ENCODE peak calls at places on chromosomes 16 and 17, in eight cellular contexts. R is A549, M is NB4, W is endodermal cell, V is SK-N-SH, Q is tibial artery, B is uterus, K is ascending aorta. S is an unnamed sample.

GRCh38 chr17:14784997-14785696 is 480.0 kb downstream of the PMP22 start:
- DNase-seq in R (no peak), M (no peak), W (peak; percentile 85), V (no peak), Q (no peak), B (no peak), K (no peak), S (no peak)

GRCh38 chr17:7590743-7591142 is 849 bp upstream of the SOX15 start:
- DNase-seq in R (peak; percentile 44), M (no peak), W (peak; percentile 93), V (peak; percentile 57), Q (no peak), B (no peak), K (no peak), S (peak; percentile 86)

GRCh38 chr17:76003915-76004314 is 3.3 kb downstream of the CDK3 start:
- DNase-seq in R (no peak), M (no peak), W (no peak), V (peak; percentile 19), Q (no peak), B (no peak), K (no peak), S (no peak)

GRCh38 chr17:43988301-43988700 is 16.1 kb upstream of the NAGS start:
- DNase-seq in R (no peak), M (no peak), W (no peak), V (no peak), Q (no peak), B (no peak), K (no peak), S (no peak)

GRCh38 chr17:9899280-9900018 is 5.6 kb downstream of the RCVRN start:
- DNase-seq in R (no peak), M (no peak), W (no peak), V (no peak), Q (no peak), B (peak; percentile 85), K (no peak), S (no peak)

GRCh38 chr17:49106366-49107210 is 26.0 kb upstream of the B4GALNT2 start:
- DNase-seq in R (peak; percentile 90), M (no peak), W (peak; percentile 74), V (no peak), Q (no peak), B (no peak), K (no peak), S (no peak)

GRCh38 chr17:14299261-14300093 is 1.4 kb upstream of the HS3ST3B1 start:
- DNase-seq in R (no peak), M (peak; percentile 65), W (peak; percentile 89), V (no peak), Q (no peak), B (no peak), K (no peak), S (peak; percentile 68)

GRCh38 chr16:58638148-58639036 is 8.8 kb upstream of the CNOT1 start:
- DNase-seq in R (peak; percentile 74), M (peak; percentile 38), W (peak; percentile 83), V (no peak), Q (peak; percentile 69), B (peak; percentile 43), K (no peak), S (peak; percentile 50)

GRCh38 chr16:50842589-50842988 is 100.7 kb downstream of the CYLD start:
- DNase-seq in R (no peak), M (peak; percentile 25), W (no peak), V (no peak), Q (no peak), B (no peak), K (no peak), S (no peak)

GRCh38 chr17:72562628-72563188 is 441.9 kb downstream of the SOX9 start:
- DNase-seq in R (no peak), M (no peak), W (no peak), V (no peak), Q (no peak), B (no peak), K (no peak), S (no peak)

GRCh38 chr17:33381201-33381600 is 88.1 kb upstream of the ASIC2 start:
- DNase-seq in R (no peak), M (no peak), W (peak; percentile 79), V (no peak), Q (no peak), B (peak; percentile 25), K (no peak), S (peak; percentile 53)

GRCh38 chr17:46972346-46972745 is 6.7 kb downstream of the RPRML start:
- DNase-seq in R (no peak), M (no peak), W (no peak), V (no peak), Q (no peak), B (no peak), K (no peak), S (no peak)

GRCh38 chr17:55706808-55707773 is 15.6 kb downstream of the TMEM100 start:
- DNase-seq in R (no peak), M (no peak), W (peak; percentile 81), V (peak; percentile 49), Q (no peak), B (no peak), K (no peak), S (peak; percentile 3)

GRCh38 chr16:79089735-79090284 is 510.7 kb downstream of the MAF start:
- DNase-seq in R (no peak), M (peak; percentile 96), W (no peak), V (no peak), Q (no peak), B (no peak), K (no peak), S (no peak)

GRCh38 chr17:48723555-48724239 is 712 bp downstream of the PRAC2 start:
- DNase-seq in R (no peak), M (no peak), W (peak; percentile 90), V (no peak), Q (no peak), B (no peak), K (no peak), S (peak; percentile 80)

GRCh38 chr16:2970563-2970962 is 1.4 kb downstream of the PAQR4 start:
- DNase-seq in R (no peak), M (peak; percentile 52), W (no peak), V (no peak), Q (no peak), B (no peak), K (no peak), S (no peak)

GRCh38 chr17:19359151-19359550 is 3.4 kb downstream of the B9D1 start:
- DNase-seq in R (no peak), M (no peak), W (peak; percentile 37), V (no peak), Q (no peak), B (no peak), K (no peak), S (no peak)

GRCh38 chr17:39153541-39154111 is 2.2 kb upstream of the PLXDC1 start:
- DNase-seq in R (peak; percentile 90), M (peak; percentile 86), W (peak; percentile 98), V (peak; percentile 68), Q (peak; percentile 96), B (peak; percentile 93), K (peak; percentile 90), S (peak; percentile 76)

GRCh38 chr17:17693253-17693954 is 12.1 kb downstream of the RAI1 start:
- DNase-seq in R (peak; percentile 70), M (no peak), W (peak; percentile 92), V (peak; percentile 78), Q (peak; percentile 86), B (peak; percentile 53), K (no peak), S (peak; percentile 85)

GRCh38 chr16:21150375-21151001 is at the start of gene DNAH3:
- DNase-seq in R (peak; percentile 20), M (no peak), W (no peak), V (peak; percentile 41), Q (no peak), B (no peak), K (no peak), S (no peak)

GRCh38 chr17:77208856-77209255 is 68.1 kb downstream of the SEC14L1 start:
- DNase-seq in R (no peak), M (no peak), W (no peak), V (no peak), Q (no peak), B (no peak), K (no peak), S (no peak)

GRCh38 chr17:17533901-17534441 is 37.8 kb upstream of the RASD1 start:
- DNase-seq in R (peak; percentile 85), M (no peak), W (no peak), V (no peak), Q (no peak), B (no peak), K (no peak), S (no peak)

GRCh38 chr16:354286-354881 is 1.9 kb upstream of the AXIN1 start:
- DNase-seq in R (no peak), M (no peak), W (no peak), V (no peak), Q (no peak), B (no peak), K (no peak), S (no peak)

GRCh38 chr16:66619036-66619435 is 14.5 kb downstream of the CMTM3 start:
- DNase-seq in R (no peak), M (no peak), W (no peak), V (no peak), Q (no peak), B (no peak), K (no peak), S (no peak)
- H3K4me3 ChIP-seq in R (no peak overlapping the region), M (no peak overlapping the region), W (peak overlapping the region; percentile 21), V (no peak overlapping the region), Q (no peak overlapping the region), B (no peak overlapping the region), K (no peak overlapping the region), S (no peak overlapping the region)

DNA sequence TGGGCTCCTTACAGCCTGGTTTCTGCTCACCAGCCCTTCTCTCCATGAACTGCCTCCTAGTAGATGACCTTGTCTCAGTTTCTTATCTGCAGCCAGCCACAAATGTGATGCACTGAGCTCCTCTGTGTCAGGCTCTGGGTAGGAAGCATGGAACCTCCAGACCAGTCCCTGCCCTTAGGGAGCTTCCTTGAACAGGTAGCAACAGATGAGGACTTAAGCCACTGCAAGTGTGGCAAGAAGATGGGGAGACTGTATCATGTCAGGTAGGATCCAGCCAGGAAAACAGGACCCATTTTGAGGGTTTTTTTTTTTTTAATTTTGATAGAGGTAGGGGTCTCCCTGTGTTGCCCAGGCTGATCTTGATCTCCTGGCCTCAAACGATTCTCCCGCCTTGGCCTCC is 5.3 kb upstream of the MAP3K14 start:
- DNase-seq in R (no peak), M (no peak), W (no peak), V (no peak), Q (no peak), B (no peak), K (no peak), S (no peak)
- H3K4me3 ChIP-seq in R (no peak overlapping the region), M (no peak overlapping the region), W (no peak overlapping the region), V (no peak overlapping the region), Q (no peak overlapping the region), B (no peak overlapping the region), K (no peak overlapping the region), S (no peak overlapping the region)

GRCh38 chr17:50130778-50131317 is 888 bp upstream of the SAMD14 start:
- DNase-seq in R (peak; percentile 36), M (no peak), W (peak; percentile 85), V (peak; percentile 67), Q (peak; percentile 76), B (no peak), K (no peak), S (peak; percentile 86)
- H3K4me3 ChIP-seq in R (no peak overlapping the region), M (no peak overlapping the region), W (no peak overlapping the region), V (peak overlapping the region; percentile 70), Q (peak overlapping the region; percentile 50), B (no peak overlapping the region), K (no peak overlapping the region), S (peak overlapping the region; percentile 71)

DNA sequence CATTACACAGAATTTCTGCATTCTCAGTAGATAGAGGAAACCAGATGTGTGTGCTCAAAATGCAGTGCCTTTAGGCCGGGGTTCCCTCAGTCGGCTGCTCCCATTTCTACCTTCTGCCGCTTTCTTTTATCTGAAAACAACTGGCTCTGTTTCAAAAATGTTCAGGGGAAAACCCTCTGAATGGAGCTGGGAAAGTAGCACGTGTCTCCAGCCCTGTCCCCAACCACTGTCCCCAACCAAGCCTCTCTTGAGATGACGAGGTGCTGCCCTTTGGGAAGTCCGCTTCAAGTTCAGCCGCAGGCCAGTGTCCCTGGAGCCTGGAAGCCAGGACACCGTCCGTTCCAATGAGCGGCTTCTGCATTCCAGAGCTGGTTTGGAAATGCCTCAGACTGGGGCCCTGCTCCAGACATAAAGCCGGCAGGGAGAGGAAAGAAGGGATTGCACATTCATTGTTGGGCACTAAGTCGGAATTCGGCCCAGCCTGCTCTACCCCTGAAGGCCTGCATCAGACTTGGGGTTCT is 111.2 kb downstream of the BANP start:
- DNase-seq in R (no peak), M (no peak), W (no peak), V (peak; percentile 63), Q (peak; percentile 79), B (peak; percentile 45), K (no peak), S (no peak)
- H3K4me3 ChIP-seq in R (no peak overlapping the region), M (no peak overlapping the region), W (no peak overlapping the region), V (no peak overlapping the region), Q (no peak overlapping the region), B (no peak overlapping the region), K (no peak overlapping the region), S (no peak overlapping the region)

S was measured in H7.